ENCODE peak calls at places on chromosomes 12 and 14, in seven cellular contexts. V is mucosa of descending colon, S is endodermal cell, P is esophagus squamous epithelium, U is ovary, C is HCT116, R is body of pancreas. Z is an unnamed sample.

GRCh38 chr12:115886666-115887065 is 390.8 kb downstream of the MED13L start:
- DNase-seq in V (no peak), S (no peak), P (no peak), U (no peak), C (no peak), R (no peak), Z (no peak)

GRCh38 chr12:116880817-116881324 is 370 bp downstream of the HRK start:
- DNase-seq in V (peak; percentile 46), S (peak; percentile 92), P (no peak), U (no peak), C (no peak), R (peak; percentile 68), Z (no peak)

GRCh38 chr12:47819902-47820630 is at the start of gene HDAC7:
- DNase-seq in V (peak; percentile 92), S (peak; percentile 95), P (no peak), U (peak; percentile 92), C (peak; percentile 24), R (peak; percentile 86), Z (no peak)

GRCh38 chr12:120230326-120230973 is 29.5 kb upstream of the RPLP0 start:
- DNase-seq in V (no peak), S (peak; percentile 100), P (no peak), U (no peak), C (peak; percentile 86), R (peak; percentile 58), Z (peak; percentile 84)

GRCh38 chr12:6965026-6965661 is 5.3 kb downstream of the PHB2 start:
- DNase-seq in V (peak; percentile 92), S (peak; percentile 98), P (no peak), U (peak; percentile 90), C (peak; percentile 79), R (peak; percentile 92), Z (peak; percentile 69)

GRCh38 chr14:105926415-105927093 is 400.2 kb downstream of the TMEM121 start:
- DNase-seq in V (no peak), S (no peak), P (no peak), U (no peak), C (no peak), R (no peak), Z (no peak)

GRCh38 chr12:88243886-88244491 is 101.9 kb downstream of the TMTC3 start:
- DNase-seq in V (no peak), S (no peak), P (no peak), U (no peak), C (no peak), R (no peak), Z (no peak)

GRCh38 chr14:93970967-93971634 is 5.3 kb downstream of the ASB2 start:
- DNase-seq in V (peak; percentile 73), S (no peak), P (no peak), U (no peak), C (no peak), R (no peak), Z (no peak)

GRCh38 chr12:38919191-38919590 is 13.8 kb upstream of the CPNE8 start:
- DNase-seq in V (no peak), S (no peak), P (no peak), U (no peak), C (no peak), R (no peak), Z (no peak)

GRCh38 chr12:122421263-122421814 is 1.1 kb downstream of the CLIP1 start:
- DNase-seq in V (peak; percentile 64), S (no peak), P (no peak), U (peak; percentile 44), C (no peak), R (peak; percentile 78), Z (no peak)

GRCh38 chr12:124410354-124411175 is 115.7 kb downstream of the RFLNA start:
- DNase-seq in V (no peak), S (peak; percentile 67), P (no peak), U (no peak), C (no peak), R (peak; percentile 72), Z (no peak)
- H3K4me3 ChIP-seq in V (no peak overlapping the region), S (no peak overlapping the region), P (no peak overlapping the region), U (no peak overlapping the region), C (no peak overlapping the region), R (no peak overlapping the region), Z (no peak overlapping the region)

DNA sequence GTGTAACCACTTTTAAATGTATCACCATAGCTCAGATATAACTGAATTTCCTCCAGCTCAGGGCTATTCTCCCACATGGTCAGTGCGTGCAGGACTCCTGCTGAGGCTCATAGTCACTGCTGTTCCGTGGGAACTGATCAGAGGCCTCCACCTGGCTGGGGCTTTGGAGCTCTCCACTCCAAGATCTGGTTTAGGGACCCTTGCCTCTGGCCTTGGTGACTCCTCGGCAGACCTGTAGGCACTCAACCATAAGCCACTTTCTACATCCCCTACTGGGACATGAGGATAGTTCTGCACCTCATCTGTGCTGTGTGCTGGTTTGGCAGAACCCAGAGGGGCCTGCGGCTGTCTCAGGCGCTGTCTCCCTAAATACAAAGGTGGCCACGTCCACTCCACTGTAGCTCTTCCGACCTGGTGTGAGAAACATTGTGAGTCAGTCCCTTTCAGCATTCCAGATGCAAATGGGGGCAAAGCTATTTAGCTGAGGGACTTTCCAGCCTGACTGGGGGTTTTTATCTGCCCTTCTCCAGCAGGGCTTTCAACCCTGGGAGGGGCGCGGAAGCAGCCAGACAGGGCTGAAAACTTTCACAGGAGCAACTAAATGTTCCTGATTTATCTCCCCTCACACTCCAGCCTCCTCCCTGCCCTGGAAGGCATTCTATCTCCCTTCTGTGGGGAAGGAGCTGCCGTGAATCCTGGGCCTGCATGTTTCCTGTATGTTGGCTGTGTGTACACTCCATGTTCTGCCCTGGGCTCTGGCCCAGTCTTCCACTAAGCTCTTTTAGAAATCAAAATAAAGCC is 218.3 kb upstream of the DAAM1 start:
- DNase-seq in V (no peak), S (peak; percentile 79), P (no peak), U (no peak), C (no peak), R (peak; percentile 39), Z (no peak)
- TF ChIP-seq CTCF in V (no peak), S (no peak), P (no peak), U (no peak), C (no peak), R (no peak), Z (no peak)

GRCh38 chr14:71319646-71320045 is 412.4 kb downstream of the PCNX1 start:
- DNase-seq in V (no peak), S (no peak), P (no peak), U (peak; percentile 20), C (no peak), R (no peak), Z (no peak)

GRCh38 chr14:71318097-71318459 is 410.8 kb downstream of the PCNX1 start:
- DNase-seq in V (no peak), S (no peak), P (no peak), U (no peak), C (no peak), R (no peak), Z (no peak)

GRCh38 chr14:71314717-71315116 is 407.5 kb downstream of the PCNX1 start:
- DNase-seq in V (no peak), S (no peak), P (no peak), U (no peak), C (no peak), R (no peak), Z (no peak)

GRCh38 chr14:71320107-71320733 is 413.0 kb downstream of the PCNX1 start:
- DNase-seq in V (peak; percentile 99), S (peak; percentile 99), P (peak; percentile 89), U (peak; percentile 99), C (peak; percentile 95), R (peak; percentile 97), Z (peak; percentile 97)

GRCh38 chr14:71317385-71318096 is 410.3 kb downstream of the PCNX1 start:
- DNase-seq in V (no peak), S (no peak), P (no peak), U (no peak), C (no peak), R (no peak), Z (no peak)
- H3K4me3 ChIP-seq in V (no peak overlapping the region), S (no peak overlapping the region), P (no peak overlapping the region), U (no peak overlapping the region), C (no peak overlapping the region), R (no peak overlapping the region), Z (no peak overlapping the region)

GRCh38 chr14:69726761-69727511 is 40.0 kb upstream of the SRSF5 start:
- DNase-seq in V (peak; percentile 86), S (peak; percentile 94), P (peak; percentile 27), U (peak; percentile 87), C (no peak), R (peak; percentile 78), Z (peak; percentile 36)
- TF ChIP-seq CTCF in V (peak; percentile 95), S (peak; percentile 100), P (peak; percentile 94), U (peak; percentile 97), C (peak; percentile 98), R (peak; percentile 99), Z (peak; percentile 97)

GRCh38 chr14:103206023-103206481 is 82.8 kb downstream of the TNFAIP2 start:
- DNase-seq in V (no peak), S (peak; percentile 17), P (no peak), U (peak; percentile 69), C (no peak), R (peak; percentile 16), Z (no peak)

GRCh38 chr14:103207404-103208072 is 84.3 kb downstream of the TNFAIP2 start:
- DNase-seq in V (no peak), S (peak; percentile 68), P (no peak), U (peak; percentile 77), C (no peak), R (peak; percentile 48), Z (no peak)

GRCh38 chr14:103207038-103207403 is 83.8 kb downstream of the TNFAIP2 start:
- DNase-seq in V (peak; percentile 83), S (peak; percentile 80), P (no peak), U (peak; percentile 92), C (no peak), R (peak; percentile 69), Z (no peak)

GRCh38 chr14:103204852-103205540 is 81.7 kb downstream of the TNFAIP2 start:
- DNase-seq in V (no peak), S (no peak), P (no peak), U (no peak), C (peak; percentile 40), R (no peak), Z (no peak)

DNA sequence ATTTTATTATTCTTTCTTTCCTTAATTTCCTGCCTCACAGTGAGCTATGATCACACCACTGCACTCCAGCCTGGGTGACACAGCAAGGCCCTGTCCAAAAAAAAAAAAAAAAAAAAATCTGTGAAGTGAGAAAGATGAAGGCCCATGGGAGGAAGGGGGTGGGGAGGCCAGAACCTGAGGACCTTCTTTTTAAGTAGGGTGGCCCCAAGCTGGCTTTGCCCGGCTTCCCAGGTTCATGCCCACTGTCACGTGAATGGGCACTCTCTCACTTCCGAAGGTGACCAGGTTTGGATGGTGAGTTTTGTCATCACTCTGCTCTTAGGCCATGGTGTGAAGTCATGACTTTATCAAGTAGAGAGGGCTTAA is 82.3 kb downstream of the TNFAIP2 start:
- DNase-seq in V (no peak), S (no peak), P (no peak), U (no peak), C (no peak), R (no peak), Z (no peak)
- H3K4me3 ChIP-seq in V (no peak overlapping the region), S (no peak overlapping the region), P (no peak overlapping the region), U (peak overlapping the region; percentile 72), C (no peak overlapping the region), R (no peak overlapping the region), Z (no peak overlapping the region)

GRCh38 chr12:44019118-44019517 is 183.2 kb downstream of the TMEM117 start:
- DNase-seq in V (no peak), S (peak; percentile 86), P (no peak), U (no peak), C (no peak), R (no peak), Z (no peak)

GRCh38 chr12:44015333-44015941 is 179.6 kb downstream of the TMEM117 start:
- DNase-seq in V (no peak), S (no peak), P (no peak), U (no peak), C (peak; percentile 34), R (no peak), Z (peak; percentile 49)
- TF ChIP-seq CTCF in V (peak; percentile 31), S (peak; percentile 82), P (no peak), U (no peak), C (peak; percentile 53), R (peak; percentile 41), Z (peak; percentile 40)